ENCODE peak calls at places on chromosomes 13 and 19, in seven cellular contexts. Z is right lobe of liver, X is cardiac fibroblast, U is GM23338, W is omental fat pad, A is HFF-Myc, P is foreskin keratinocyte. G is an unnamed sample.

GRCh38 chr13:23610966-23611486 is 40.8 kb downstream of the TNFRSF19 start:
- DNase-seq in Z (no peak), X (peak; percentile 52), U (no peak), W (no peak), A (no peak), P (no peak), G (no peak)

GRCh38 chr13:110323172-110323851 is 16.2 kb downstream of the COL4A2 start:
- DNase-seq in Z (no peak), X (peak; percentile 83), U (peak; percentile 67), W (no peak), A (no peak), P (peak; percentile 75), G (no peak)

GRCh38 chr13:48583859-48584311 is 51.0 kb upstream of the RCBTB2 start:
- DNase-seq in Z (no peak), X (no peak), U (no peak), W (no peak), A (no peak), P (no peak), G (no peak)

GRCh38 chr13:108342369-108343289 is 73.1 kb downstream of the TNFSF13B start:
- DNase-seq in Z (no peak), X (peak; percentile 68), U (peak; percentile 65), W (no peak), A (no peak), P (peak; percentile 17), G (no peak)

GRCh38 chr19:10501971-10502523 is 1.1 kb downstream of the KEAP1 start:
- DNase-seq in Z (peak; percentile 97), X (no peak), U (peak; percentile 58), W (peak; percentile 41), A (no peak), P (no peak), G (peak; percentile 55)

GRCh38 chr13:36804588-36804987 is 14.4 kb upstream of the RFXAP start:
- DNase-seq in Z (no peak), X (no peak), U (no peak), W (no peak), A (no peak), P (no peak), G (no peak)

GRCh38 chr13:81051873-81052272 is 710.9 kb upstream of the SPRY2 start:
- DNase-seq in Z (no peak), X (peak; percentile 18), U (peak; percentile 10), W (no peak), A (no peak), P (no peak), G (no peak)

GRCh38 chr13:33932765-33933406 is 114.9 kb downstream of the RFC3 start:
- DNase-seq in Z (no peak), X (peak; percentile 59), U (no peak), W (no peak), A (no peak), P (peak; percentile 71), G (no peak)

GRCh38 chr19:15702590-15702930 is 25.3 kb upstream of the OR10H2 start:
- DNase-seq in Z (peak; percentile 86), X (peak; percentile 21), U (peak; percentile 26), W (peak; percentile 60), A (peak; percentile 3), P (peak; percentile 75), G (no peak)

GRCh38 chr13:49998714-49999624 is 2.1 kb downstream of the TRIM13 start:
- DNase-seq in Z (no peak), X (no peak), U (peak; percentile 95), W (no peak), A (no peak), P (no peak), G (no peak)

GRCh38 chr19:35034588-35035382 is 4.5 kb downstream of the SCN1B start:
- DNase-seq in Z (no peak), X (no peak), U (no peak), W (no peak), A (no peak), P (no peak), G (no peak)

GRCh38 chr19:4278926-4279529 is at the start of gene SHD:
- DNase-seq in Z (no peak), X (no peak), U (peak; percentile 72), W (no peak), A (no peak), P (no peak), G (no peak)

GRCh38 chr13:50400930-50401553 is 385.8 kb downstream of the KCNRG start:
- DNase-seq in Z (no peak), X (peak; percentile 74), U (no peak), W (no peak), A (peak; percentile 69), P (peak; percentile 79), G (no peak)

GRCh38 chr19:15432629-15433518 is 14.1 kb upstream of the AKAP8L start:
- DNase-seq in Z (peak; percentile 93), X (peak; percentile 88), U (peak; percentile 92), W (peak; percentile 53), A (no peak), P (peak; percentile 72), G (peak; percentile 95)

GRCh38 chr19:1130801-1131717 is 27.3 kb downstream of the GPX4 start:
- DNase-seq in Z (no peak), X (no peak), U (no peak), W (no peak), A (no peak), P (no peak), G (no peak)

GRCh38 chr13:48908381-48909087 is 67.2 kb upstream of the FNDC3A start:
- DNase-seq in Z (no peak), X (peak; percentile 51), U (no peak), W (no peak), A (no peak), P (peak; percentile 43), G (no peak)

GRCh38 chr13:23796546-23796945 is 92.7 kb downstream of the MIPEP start:
- DNase-seq in Z (no peak), X (peak; percentile 12), U (no peak), W (no peak), A (no peak), P (no peak), G (no peak)

GRCh38 chr19:2443116-2443784 is 13.5 kb downstream of the LMNB2 start:
- DNase-seq in Z (no peak), X (no peak), U (no peak), W (no peak), A (no peak), P (no peak), G (no peak)

GRCh38 chr19:30718728-30719127 is 346.5 kb downstream of the ZNF536 start:
- DNase-seq in Z (peak; percentile 56), X (no peak), U (no peak), W (no peak), A (no peak), P (peak; percentile 9), G (no peak)

GRCh38 chr19:45739498-45740439 is 6.5 kb downstream of the MEIOSIN start:
- DNase-seq in Z (no peak), X (peak; percentile 13), U (no peak), W (no peak), A (no peak), P (no peak), G (no peak)

GRCh38 chr19:41707502-41707812 is 969 bp upstream of the CEACAM5 start:
- DNase-seq in Z (no peak), X (no peak), U (peak; percentile 47), W (no peak), A (no peak), P (no peak), G (no peak)

GRCh38 chr19:32351807-32352630 is 6.6 kb downstream of the ZNF507 start:
- DNase-seq in Z (no peak), X (peak; percentile 63), U (no peak), W (no peak), A (no peak), P (no peak), G (no peak)

GRCh38 chr13:23608704-23609413 is 38.6 kb downstream of the TNFRSF19 start:
- DNase-seq in Z (peak; percentile 47), X (peak; percentile 49), U (no peak), W (no peak), A (peak; percentile 75), P (no peak), G (no peak)

GRCh38 chr19:51365211-51366049 is 758 bp downstream of the ETFB start:
- DNase-seq in Z (peak; percentile 57), X (peak; percentile 78), U (peak; percentile 39), W (no peak), A (no peak), P (peak; percentile 29), G (no peak)

GRCh38 chr19:56170261-56170660 is 5.5 kb upstream of the GALP start:
- DNase-seq in Z (no peak), X (peak; percentile 72), U (no peak), W (peak; percentile 57), A (no peak), P (peak; percentile 89), G (no peak)

DNA sequence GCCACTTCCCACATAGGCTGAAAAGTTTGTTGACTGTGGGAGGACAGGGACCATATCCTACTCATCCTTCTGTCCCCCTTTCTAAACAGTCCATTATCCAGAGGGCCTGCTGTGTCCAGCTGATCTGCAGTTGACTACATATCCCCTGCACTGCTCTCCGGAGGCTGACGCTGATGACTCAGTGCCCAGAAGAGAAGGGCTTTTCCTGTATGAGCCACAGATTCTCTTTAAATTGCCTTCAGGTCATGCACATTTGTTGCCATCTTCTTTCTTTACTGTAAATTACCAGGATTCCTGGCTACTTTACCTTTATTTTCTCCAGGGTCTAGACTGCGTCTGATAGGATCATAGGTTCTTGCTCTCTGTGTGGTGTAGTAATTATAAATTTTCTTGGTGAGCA is 125.2 kb downstream of the LACC1 start:
- DNase-seq in Z (no peak), X (peak; percentile 70), U (no peak), W (no peak), A (peak; percentile 33), P (peak; percentile 70), G (no peak)
- TF ChIP-seq CTCF in Z (no peak), X (peak; percentile 5), U (no peak), W (no peak), A (no peak), P (no peak), G (no peak)

GRCh38 chr19:39514840-39515550 is at the start of gene SELENOV:
- DNase-seq in Z (peak; percentile 27), X (no peak), U (peak; percentile 94), W (no peak), A (no peak), P (no peak), G (no peak)
- TF ChIP-seq CTCF in Z (no peak), X (no peak), U (peak; percentile 53), W (no peak), A (no peak), P (no peak), G (no peak)

GRCh38 chr13:113669231-113669870 is 2.3 kb downstream of the GRK1 start:
- DNase-seq in Z (no peak), X (no peak), U (no peak), W (no peak), A (no peak), P (no peak), G (peak; percentile 10)
- TF ChIP-seq CTCF in Z (no peak), X (no peak), U (no peak), W (no peak), A (no peak), P (no peak), G (no peak)

GRCh38 chr13:26760835-26761582 is 423 bp upstream of the GPR12 start:
- DNase-seq in Z (no peak), X (no peak), U (peak; percentile 40), W (no peak), A (no peak), P (no peak), G (no peak)

GRCh38 chr13:26752671-26753070 is 7.9 kb downstream of the GPR12 start:
- DNase-seq in Z (no peak), X (no peak), U (no peak), W (no peak), A (no peak), P (no peak), G (no peak)

GRCh38 chr13:26759156-26759906 is 1.3 kb downstream of the GPR12 start:
- DNase-seq in Z (no peak), X (no peak), U (peak; percentile 21), W (no peak), A (no peak), P (no peak), G (no peak)

GRCh38 chr13:26759907-26760834 is at the start of gene GPR12:
- DNase-seq in Z (no peak), X (peak; percentile 11), U (peak; percentile 33), W (no peak), A (no peak), P (peak; percentile 3), G (no peak)

GRCh38 chr13:26758496-26759155 is 2.0 kb downstream of the GPR12 start:
- DNase-seq in Z (no peak), X (no peak), U (no peak), W (no peak), A (no peak), P (no peak), G (no peak)
- TF ChIP-seq CTCF in Z (no peak), X (no peak), U (peak; percentile 4), W (no peak), A (no peak), P (no peak), G (no peak)

G was measured in mesothelial cell of epicardium.